ENCODE peak calls at places on chromosomes 6 and 20, in nine cellular contexts. F is GM20000, Z is neural crest cell, S is PC-3, C is HCT116, W is GM12865, B is fibroblast of lung, O is prostate gland, X is breast epithelium. H is an unnamed sample.

GRCh38 chr6:155599571-155599970 is 143.9 kb upstream of the NOX3 start:
- DNase-seq in Z (peak), O (no peak), W (no peak), B (no peak), X (no peak), S (no peak), F (no peak), C (no peak), H (no peak)

GRCh38 chr6:39166189-39166917 is 51.4 kb upstream of the SAYSD1 start:
- DNase-seq in C (peak), O (peak), W (peak), Z (peak), F (peak), S (peak), B (peak), X (peak), H (peak)

GRCh38 chr6:44416103-44416502 is 28.6 kb downstream of the CDC5L start:
- DNase-seq in F (no peak), Z (no peak), O (no peak), W (no peak), S (peak), C (no peak), X (no peak), B (peak), H (no peak)

GRCh38 chr6:3798211-3798909 is 46.8 kb upstream of the PXDC1 start:
- DNase-seq in F (no peak), X (no peak), Z (no peak), W (peak), O (no peak), B (no peak), C (no peak), S (no peak), H (no peak)

GRCh38 chr20:31712564-31713311 is 9.9 kb downstream of the BCL2L1 start:
- DNase-seq in Z (peak), B (peak), O (peak), S (peak), W (no peak), C (peak), X (peak), F (no peak), H (no peak)

GRCh38 chr6:96877151-96877550 is 20.5 kb downstream of the NDUFAF4 start:
- DNase-seq in F (no peak), Z (no peak), C (no peak), W (no peak), B (no peak), X (no peak), O (no peak), S (no peak), H (no peak)

GRCh38 chr6:94727710-94728109 is 849.6 kb upstream of the MANEA start:
- DNase-seq in Z (no peak), W (no peak), F (no peak), B (no peak), X (no peak), S (no peak), C (no peak), O (no peak), H (no peak)

GRCh38 chr20:8005575-8006366 is 13.8 kb downstream of the TMX4 start:
- DNase-seq in W (no peak), C (no peak), F (no peak), O (no peak), X (no peak), Z (no peak), B (no peak), S (no peak), H (no peak)

GRCh38 chr6:34301408-34301807 is 52.6 kb upstream of the SMIM29 start:
- DNase-seq in O (no peak), W (no peak), B (peak), X (no peak), F (no peak), C (no peak), S (no peak), Z (no peak), H (no peak)

GRCh38 chr6:157530126-157530525 is 149.1 kb downstream of the ZDHHC14 start:
- DNase-seq in W (no peak), B (no peak), C (no peak), S (no peak), O (no peak), Z (no peak), X (no peak), F (no peak), H (no peak)

GRCh38 chr6:135451617-135452190 is 45.8 kb downstream of the AHI1 start:
- DNase-seq in O (no peak), S (peak), Z (no peak), F (peak), C (peak), W (peak), B (peak), X (no peak), H (no peak)

GRCh38 chr20:16158090-16158975 is 414.9 kb downstream of the KIF16B start:
- DNase-seq in X (no peak), O (no peak), C (no peak), B (no peak), W (peak), F (peak), S (no peak), Z (no peak), H (peak)

GRCh38 chr20:44188752-44189151 is 1.8 kb upstream of the JPH2 start:
- DNase-seq in C (no peak), S (peak), W (no peak), F (no peak), B (no peak), Z (no peak), X (no peak), O (no peak), H (no peak)

GRCh38 chr6:89260832-89261231 is 43.7 kb upstream of the GABRR1 start:
- DNase-seq in F (no peak), Z (no peak), O (no peak), W (no peak), C (no peak), S (no peak), B (no peak), X (no peak), H (no peak)

GRCh38 chr6:5205035-5205469 is 55.7 kb downstream of the LYRM4 start:
- DNase-seq in C (no peak), F (no peak), X (no peak), W (no peak), O (no peak), S (no peak), Z (no peak), B (no peak), H (no peak)

GRCh38 chr6:124854338-124854922 is 107.8 kb upstream of the RNF217 start:
- DNase-seq in F (no peak), O (no peak), W (no peak), S (peak), B (peak), Z (no peak), C (no peak), X (no peak), H (no peak)

GRCh38 chr6:169568314-169569087 is 133.3 kb downstream of the WDR27 start:
- DNase-seq in S (no peak), W (peak), C (no peak), B (no peak), F (no peak), Z (no peak), O (no peak), X (no peak), H (no peak)

GRCh38 chr20:5397418-5397817 is 80.7 kb upstream of the PROKR2 start:
- DNase-seq in X (no peak), B (no peak), W (no peak), Z (no peak), F (no peak), S (peak), C (peak), O (no peak), H (no peak)

GRCh38 chr6:77038801-77039200 is 424.5 kb downstream of the HTR1B start:
- DNase-seq in S (peak), Z (no peak), F (no peak), C (no peak), X (no peak), W (no peak), B (peak), O (no peak), H (no peak)

GRCh38 chr6:4270799-4271198 is 135.4 kb upstream of the ECI2 start:
- DNase-seq in X (no peak), C (no peak), F (no peak), W (no peak), O (no peak), B (peak), S (peak), Z (no peak), H (no peak)

GRCh38 chr6:703562-703961 is 10.6 kb upstream of the EXOC2 start:
- DNase-seq in X (no peak), C (no peak), O (no peak), Z (no peak), W (no peak), F (no peak), S (peak), B (no peak), H (no peak)

GRCh38 chr6:41551086-41551702 is 5.0 kb downstream of the FOXP4 start:
- DNase-seq in B (no peak), S (no peak), W (no peak), Z (no peak), O (no peak), X (no peak), F (no peak), C (no peak), H (no peak)

GRCh38 chr6:63740709-63741108 is 105.1 kb downstream of the PHF3 start:
- DNase-seq in S (peak), C (peak), W (no peak), B (peak), X (no peak), Z (no peak), O (no peak), F (no peak), H (no peak)

GRCh38 chr6:154852700-154853099 is 119.5 kb downstream of the SCAF8 start:
- DNase-seq in S (peak), O (no peak), W (no peak), X (no peak), F (no peak), Z (no peak), B (peak), C (no peak), H (no peak)

GRCh38 chr20:8515810-8516435 is 383.9 kb downstream of the PLCB1 start:
- DNase-seq in O (no peak), X (no peak), S (no peak), C (no peak), F (no peak), W (no peak), B (no peak), Z (no peak), H (no peak)

GRCh38 chr6:69953491-69953890 is 87.1 kb downstream of the COL19A1 start:
- DNase-seq in F (no peak), C (no peak), Z (no peak), W (no peak), O (no peak), X (no peak), S (no peak), B (no peak), H (no peak)

GRCh38 chr20:33568378-33569289 is 78.7 kb downstream of the CBFA2T2 start:
- DNase-seq in O (no peak), F (peak), W (no peak), B (peak), C (no peak), Z (peak), S (peak), X (no peak), H (no peak)

GRCh38 chr20:52622086-52622485 is 350.1 kb upstream of the TSHZ2 start:
- DNase-seq in B (no peak), X (no peak), W (no peak), F (no peak), O (no peak), S (no peak), C (no peak), Z (no peak), H (no peak)

GRCh38 chr6:131694832-131695426 is 6.3 kb downstream of the OR2A4 start:
- DNase-seq in S (peak), F (peak), B (peak), C (peak), Z (peak), W (peak), X (no peak), O (peak), H (no peak)

GRCh38 chr6:71011861-71012260 is 55.0 kb upstream of the B3GAT2 start:
- DNase-seq in F (no peak), X (no peak), C (no peak), O (no peak), Z (no peak), W (no peak), B (no peak), S (no peak), H (no peak)

GRCh38 chr6:93751969-93752368 is 332.6 kb upstream of the EPHA7 start:
- DNase-seq in C (no peak), O (no peak), W (no peak), S (no peak), B (no peak), Z (no peak), F (no peak), X (no peak), H (no peak)

GRCh38 chr6:142443102-142443501 is 141.3 kb downstream of the ADGRG6 start:
- DNase-seq in O (no peak), S (no peak), B (no peak), Z (no peak), W (no peak), F (no peak), X (no peak), C (no peak), H (no peak)
- TF ChIP-seq CTCF in O (no peak), S (no peak), B (no peak), Z (no peak), W (no peak), F (no peak), X (no peak), C (no peak), H (no peak)

DNA sequence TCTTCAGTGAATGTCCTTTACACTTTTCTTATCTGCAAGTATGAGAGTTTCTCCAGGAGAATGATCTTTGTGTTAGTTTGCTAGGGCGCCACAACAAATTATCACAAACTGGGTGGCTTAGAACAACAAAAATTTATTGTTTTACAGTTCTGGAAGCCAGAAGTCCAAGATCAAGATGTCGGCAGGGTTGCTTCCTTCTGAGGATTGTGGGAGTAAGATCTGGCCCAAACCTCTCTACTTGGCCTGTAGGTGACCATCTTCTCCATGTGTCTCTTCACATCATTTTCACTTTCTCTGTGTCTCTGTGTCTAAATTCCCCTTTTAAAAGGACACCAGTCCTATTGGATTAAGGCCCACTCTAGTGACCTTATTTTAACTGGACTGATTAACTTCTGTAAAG is 103.0 kb downstream of the ADTRP start:
- DNase-seq in Z (no peak), B (no peak), W (peak), X (no peak), C (no peak), O (no peak), F (no peak), S (peak), H (no peak)
- TF ChIP-seq CTCF in Z (peak), B (no peak), W (peak), X (no peak), C (no peak), O (no peak), F (no peak), S (peak), H (no peak)

GRCh38 chr6:24403501-24403824 is 727 bp downstream of the MRS2 start:
- DNase-seq in X (no peak), B (no peak), C (no peak), Z (no peak), S (no peak), F (no peak), O (no peak), W (no peak), H (no peak)
- TF ChIP-seq CTCF in X (no peak), B (no peak), C (no peak), Z (no peak), S (no peak), F (no peak), O (no peak), W (no peak), H (no peak)

GRCh38 chr6:138692978-138693909 is 80.3 kb upstream of the CCDC28A start:
- DNase-seq in C (peak), B (peak), X (peak), F (peak), Z (peak), W (peak), S (peak), O (peak), H (peak)
- TF ChIP-seq CTCF in C (no peak), B (peak), X (no peak), F (no peak), Z (no peak), W (peak), S (no peak), O (no peak), H (no peak)

DNA sequence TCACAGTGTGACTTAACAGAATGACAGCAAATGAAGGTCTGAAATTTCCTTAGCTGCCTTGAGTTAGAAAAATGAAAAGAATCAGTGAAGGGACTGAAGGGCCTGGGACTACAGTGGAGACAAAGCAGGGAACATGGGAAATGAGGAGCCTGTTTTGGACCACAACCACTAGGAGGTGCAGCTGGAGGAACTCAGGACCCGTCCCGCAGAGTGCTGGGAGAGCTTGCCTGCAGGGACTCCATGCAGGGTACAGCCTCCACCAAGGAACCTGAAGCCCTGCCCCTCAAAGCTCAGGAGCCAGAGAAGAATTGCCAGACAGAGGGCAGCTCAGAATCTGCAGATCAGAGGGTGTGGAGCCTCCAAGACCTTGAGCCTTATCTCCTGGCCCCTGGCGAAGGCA is 50.7 kb downstream of the LRFN2 start:
- DNase-seq in X (no peak), C (no peak), Z (peak), B (no peak), S (peak), O (no peak), W (no peak), F (no peak), H (no peak)
- TF ChIP-seq CTCF in X (no peak), C (peak), Z (peak), B (no peak), S (peak), O (no peak), W (no peak), F (no peak), H (no peak)

GRCh38 chr20:38895098-38895949 is 30.9 kb upstream of the FAM83D start:
- DNase-seq in Z (no peak), F (no peak), O (no peak), W (no peak), B (no peak), X (no peak), S (no peak), C (no peak), H (no peak)
- TF ChIP-seq CTCF in Z (no peak), F (no peak), O (no peak), W (no peak), B (no peak), X (no peak), S (no peak), C (no peak), H (no peak)

DNA sequence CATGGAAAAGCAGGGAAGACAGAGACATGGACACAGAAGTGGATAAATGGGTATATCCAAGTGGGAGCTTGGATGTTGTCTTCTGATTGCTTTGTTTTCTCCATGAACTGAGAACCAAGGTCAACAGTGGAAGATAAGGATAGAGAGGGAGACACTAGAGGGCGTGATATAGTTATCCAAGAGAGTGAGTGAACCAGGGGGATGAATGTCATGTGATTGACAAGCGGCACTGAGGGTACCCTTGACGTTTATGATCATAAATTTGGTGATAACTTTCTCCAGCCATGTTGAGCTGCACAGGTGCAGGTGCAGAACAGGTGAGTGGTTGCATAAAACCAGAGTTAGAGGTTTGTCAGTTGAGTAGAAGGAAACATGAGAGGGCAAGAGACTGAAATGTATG is 20.7 kb downstream of the EBF4 start:
- DNase-seq in S (peak), O (no peak), W (no peak), C (no peak), Z (no peak), B (no peak), X (no peak), F (no peak), H (no peak)
- TF ChIP-seq CTCF in S (peak), O (peak), W (peak), C (peak), Z (no peak), B (peak), X (no peak), F (peak), H (no peak)

GRCh38 chr20:14191559-14191958 is 145.9 kb downstream of the FLRT3 start:
- DNase-seq in B (no peak), F (no peak), O (no peak), W (no peak), X (no peak), C (no peak), Z (no peak), S (no peak), H (no peak)

GRCh38 chr20:14193443-14193842 is 144.0 kb downstream of the FLRT3 start:
- DNase-seq in S (no peak), F (no peak), C (no peak), O (no peak), X (no peak), W (no peak), B (no peak), Z (no peak), H (no peak)

GRCh38 chr20:14193885-14194284 is 143.5 kb downstream of the FLRT3 start:
- DNase-seq in Z (no peak), B (no peak), X (no peak), W (no peak), F (no peak), O (no peak), C (no peak), S (peak), H (no peak)

DNA sequence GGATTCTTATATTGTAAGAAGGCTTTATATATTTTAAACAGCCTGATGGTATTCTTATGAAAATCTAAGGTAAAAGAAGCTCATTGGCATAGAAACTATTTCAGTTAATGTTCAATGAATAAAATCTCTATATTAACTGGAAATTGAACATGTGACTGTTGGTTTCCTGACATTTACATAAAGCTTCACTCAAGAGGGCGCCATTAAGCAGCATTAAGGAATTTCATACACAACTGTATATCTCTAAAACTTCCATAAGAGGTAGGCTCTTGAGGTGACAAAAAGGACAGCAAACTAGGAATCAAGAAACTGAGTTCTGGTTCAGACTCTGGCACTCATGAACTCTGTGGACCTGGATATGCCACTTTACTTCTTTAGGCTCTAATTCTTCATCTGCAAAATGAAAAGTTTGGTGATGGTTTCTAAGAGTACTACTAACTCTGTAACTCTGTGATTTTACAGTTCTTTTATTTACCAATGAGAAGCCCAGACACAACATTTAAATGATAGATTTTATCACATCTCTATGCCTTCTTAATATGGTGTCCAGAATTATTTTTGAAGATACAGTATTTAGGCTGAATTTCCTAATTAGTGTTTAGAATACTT is 147.5 kb downstream of the FLRT3 start:
- DNase-seq in C (peak), W (peak), F (no peak), S (peak), X (no peak), B (peak), Z (no peak), O (peak), H (no peak)
- TF ChIP-seq CTCF in C (peak), W (peak), F (no peak), S (peak), X (no peak), B (peak), Z (peak), O (peak), H (no peak)

GRCh38 chr6:11595903-11596302 is 58.4 kb downstream of the TMEM170B start:
- DNase-seq in X (no peak), W (peak), F (no peak), C (no peak), S (peak), Z (no peak), O (no peak), B (no peak), H (no peak)
- TF ChIP-seq CTCF in X (no peak), W (no peak), F (no peak), C (peak), S (peak), Z (peak), O (no peak), B (peak), H (no peak)